ENCODE peak calls at places on chromosomes 6 and 20, in ten cellular contexts. H, D, A, N, M, G, Z, L, J and P are unnamed samples.

GRCh38 chr20:39479196-39479810 is 517.2 kb downstream of the DHX35 start:
- DNase-seq in H (no peak), D (no peak), A (no peak), N (no peak), M (no peak), G (no peak), Z (no peak), L (no peak), J (no peak), P (no peak)

GRCh38 chr20:17634666-17635319 is 47.2 kb downstream of the RRBP1 start:
- DNase-seq in H (no peak), D (no peak), A (no peak), N (no peak), M (no peak), G (no peak), Z (no peak), L (no peak), J (no peak), P (no peak)

GRCh38 chr20:43774754-43775153 is 48.0 kb upstream of the GTSF1L start:
- DNase-seq in H (no peak), D (no peak), A (no peak), N (no peak), M (no peak), G (no peak), Z (no peak), L (no peak), J (no peak), P (no peak)

GRCh38 chr6:24205020-24205492 is 79.0 kb downstream of the NRSN1 start:
- DNase-seq in H (peak; percentile 59), D (peak; percentile 85), A (peak; percentile 17), N (peak; percentile 26), M (no peak), G (peak; percentile 50), Z (peak; percentile 12), L (peak; percentile 8), J (peak; percentile 75), P (peak; percentile 68)

GRCh38 chr6:170210026-170210390 is 80.9 kb downstream of the DLL1 start:
- DNase-seq in H (no peak), D (no peak), A (peak; percentile 42), N (no peak), M (no peak), G (no peak), Z (no peak), L (no peak), J (no peak), P (no peak)

GRCh38 chr6:39279539-39279938 is 34.7 kb downstream of the KCNK17 start:
- DNase-seq in H (no peak), D (no peak), A (no peak), N (no peak), M (no peak), G (no peak), Z (no peak), L (no peak), J (no peak), P (no peak)

GRCh38 chr6:165806126-165806810 is 143.2 kb upstream of the PDE10A start:
- DNase-seq in H (no peak), D (no peak), A (no peak), N (no peak), M (no peak), G (no peak), Z (no peak), L (no peak), J (no peak), P (no peak)

GRCh38 chr20:37875776-37876175 is 27.2 kb upstream of the VSTM2L start:
- DNase-seq in H (no peak), D (no peak), A (no peak), N (no peak), M (no peak), G (no peak), Z (no peak), L (no peak), J (no peak), P (no peak)

GRCh38 chr6:116561377-116562018 is 7.9 kb downstream of the CALHM4 start:
- DNase-seq in H (peak; percentile 70), D (peak; percentile 45), A (peak; percentile 72), N (peak; percentile 61), M (peak; percentile 64), G (peak; percentile 70), Z (peak; percentile 32), L (no peak), J (peak; percentile 80), P (peak; percentile 84)